ENCODE peak calls at places on chromosomes 5 and 9, in ten cellular contexts. V, W, F, R, Y, N, Z, K, X and C are unnamed samples.

GRCh38 chr5:9534881-9535517 is 10.9 kb downstream of the SEMA5A start:
- DNase-seq in N (no peak), Y (no peak), X (no peak), V (no peak), Z (no peak), F (no peak), K (no peak), R (no peak), W (no peak), C (no peak)

GRCh38 chr5:154977409-154977808 is 36.1 kb upstream of the KIF4B start:
- DNase-seq in Y (no peak), X (no peak), F (no peak), W (no peak), V (peak; percentile 18), Z (no peak), N (no peak), K (no peak), R (no peak), C (no peak)

GRCh38 chr9:90795084-90795483 is 6.5 kb upstream of the SYK start:
- DNase-seq in Y (no peak), N (no peak), W (no peak), F (no peak), V (no peak), X (no peak), R (no peak), Z (no peak), K (no peak), C (no peak)

GRCh38 chr9:77648458-77649108 is 461 bp upstream of the GNA14 start:
- DNase-seq in W (no peak), R (no peak), K (peak; percentile 88), V (no peak), F (peak; percentile 72), Y (peak; percentile 21), Z (no peak), N (no peak), X (peak; percentile 7), C (no peak)

GRCh38 chr5:180829711-180830110 is 27.1 kb upstream of the MGAT1 start:
- DNase-seq in N (no peak), Y (no peak), V (no peak), R (no peak), Z (no peak), K (no peak), X (no peak), W (no peak), F (no peak), C (no peak)

GRCh38 chr9:136438548-136438908 is 1.1 kb downstream of the INPP5E start:
- DNase-seq in W (no peak), X (no peak), N (no peak), K (no peak), V (no peak), Z (no peak), Y (peak; percentile 27), R (peak; percentile 22), F (no peak), C (no peak)

GRCh38 chr5:132459983-132460834 is 30.4 kb downstream of the IRF1 start:
- DNase-seq in Y (no peak), Z (no peak), X (no peak), N (no peak), R (no peak), W (no peak), V (no peak), F (no peak), K (peak; percentile 32), C (no peak)

GRCh38 chr5:17828709-17829108 is 194.4 kb downstream of the TAF11L14 start:
- DNase-seq in N (no peak), X (no peak), Y (no peak), R (no peak), Z (no peak), F (peak; percentile 2), W (no peak), K (no peak), V (no peak), C (no peak)

GRCh38 chr5:68884893-68885292 is 208.9 kb upstream of the SLC30A5 start:
- DNase-seq in W (peak; percentile 18), Y (no peak), X (no peak), R (peak; percentile 25), K (no peak), Z (no peak), V (peak; percentile 82), F (no peak), N (no peak), C (no peak)

GRCh38 chr5:71903826-71904225 is 184.8 kb downstream of the CARTPT start:
- DNase-seq in R (no peak), N (no peak), Z (no peak), V (no peak), F (no peak), Y (no peak), K (no peak), W (no peak), X (no peak), C (no peak)

GRCh38 chr5:7941692-7942091 is 72.7 kb downstream of the MTRR start:
- DNase-seq in W (no peak), N (no peak), F (no peak), R (no peak), Y (no peak), Z (no peak), X (no peak), K (no peak), V (no peak), C (no peak)

GRCh38 chr5:151825445-151825844 is 53.7 kb downstream of the G3BP1 start:
- DNase-seq in X (peak; percentile 29), N (no peak), R (peak; percentile 71), V (peak; percentile 19), K (no peak), Y (peak; percentile 46), Z (no peak), F (peak; percentile 59), W (peak; percentile 19), C (no peak)

GRCh38 chr5:128574041-128574440 is 36.0 kb upstream of the FBN2 start:
- DNase-seq in X (no peak), N (no peak), F (no peak), K (no peak), W (no peak), Y (no peak), Z (no peak), R (no peak), V (no peak), C (no peak)

GRCh38 chr5:9774472-9775079 is 144.4 kb upstream of the TAS2R1 start:
- DNase-seq in W (no peak), F (no peak), Z (no peak), V (no peak), R (no peak), K (no peak), Y (no peak), X (no peak), N (no peak), C (no peak)

GRCh38 chr5:158100373-158100902 is 241.5 kb upstream of the CLINT1 start:
- DNase-seq in Y (no peak), Z (no peak), V (no peak), N (no peak), R (no peak), K (no peak), W (no peak), F (no peak), X (no peak), C (no peak)

GRCh38 chr9:135413086-135413375 is 66.6 kb upstream of the PPP1R26 start:
- DNase-seq in F (no peak), N (peak; percentile 11), W (no peak), Z (no peak), X (no peak), Y (no peak), K (peak; percentile 35), R (no peak), V (no peak), C (no peak)

GRCh38 chr9:97651646-97652045 is 18.0 kb downstream of the NCBP1 start:
- DNase-seq in K (no peak), R (no peak), W (no peak), N (no peak), Y (no peak), F (no peak), V (no peak), Z (no peak), X (no peak), C (no peak)

GRCh38 chr9:120913673-120914266 is 12.8 kb downstream of the TRAF1 start:
- DNase-seq in Y (peak; percentile 66), F (no peak), R (no peak), V (no peak), X (no peak), Z (no peak), W (peak; percentile 36), N (no peak), K (no peak), C (no peak)

GRCh38 chr5:40356248-40356647 is 323.5 kb upstream of the PTGER4 start:
- DNase-seq in Y (no peak), W (no peak), N (no peak), R (no peak), V (no peak), Z (no peak), K (no peak), X (no peak), F (no peak), C (no peak)

GRCh38 chr5:55650391-55650790 is 61.7 kb downstream of the SLC38A9 start:
- DNase-seq in Z (no peak), N (no peak), X (peak; percentile 32), F (no peak), K (no peak), V (peak; percentile 90), W (peak; percentile 53), R (no peak), Y (no peak), C (no peak)

GRCh38 chr9:136105398-136106135 is 10.5 kb upstream of the NACC2 start:
- DNase-seq in Z (no peak), R (no peak), Y (no peak), W (no peak), X (no peak), V (no peak), K (no peak), N (no peak), F (no peak), C (no peak)

GRCh38 chr9:81072758-81073157 is 616.6 kb downstream of the TLE1 start:
- DNase-seq in R (no peak), W (no peak), F (no peak), Z (no peak), N (no peak), X (no peak), Y (no peak), K (no peak), V (no peak), C (no peak)

GRCh38 chr9:101115062-101115461 is 86.5 kb downstream of the PLPPR1 start:
- DNase-seq in Z (no peak), W (no peak), N (no peak), F (no peak), X (no peak), V (no peak), Y (no peak), R (no peak), K (no peak), C (no peak)

GRCh38 chr9:80320480-80320879 is 748.7 kb downstream of the TLE4 start:
- DNase-seq in Y (no peak), V (no peak), W (no peak), F (no peak), K (no peak), Z (no peak), R (no peak), N (no peak), X (no peak), C (no peak)